ENCODE peak calls at places on chromosome 13, in nine cellular contexts. One of them, this sample, is unnamed.

GRCh38 chr13:52845766-52846566 is 2.5 kb downstream of the PCDH8 start:
- DNase-seq in thoracic aorta: no peak
- DNase-seq in CD8-positive, alpha-beta T cell: no peak
- DNase-seq in nephron progenitor cell: peak
- DNase-seq in type B pancreatic cell: peak
- DNase-seq in AG04450: no peak
- DNase-seq in SK-N-SH: peak
- DNase-seq in A549: no peak
- DNase-seq in dorsolateral prefrontal cortex: no peak
- DNase-seq in this sample: peak

GRCh38 chr13:111282997-111283396 is 37.4 kb upstream of the TEX29 start:
- DNase-seq in nephron progenitor cell: no peak
- DNase-seq in CD8-positive, alpha-beta T cell: no peak
- DNase-seq in AG04450: no peak
- DNase-seq in dorsolateral prefrontal cortex: no peak
- DNase-seq in type B pancreatic cell: no peak
- DNase-seq in A549: no peak
- DNase-seq in thoracic aorta: no peak
- DNase-seq in SK-N-SH: no peak
- DNase-seq in this sample: no peak

GRCh38 chr13:93948523-93948922 is 531.0 kb downstream of the DCT start:
- DNase-seq in AG04450: no peak
- DNase-seq in nephron progenitor cell: no peak
- DNase-seq in A549: no peak
- DNase-seq in thoracic aorta: no peak
- DNase-seq in dorsolateral prefrontal cortex: no peak
- DNase-seq in SK-N-SH: no peak
- DNase-seq in CD8-positive, alpha-beta T cell: no peak
- DNase-seq in type B pancreatic cell: no peak
- DNase-seq in this sample: no peak

GRCh38 chr13:45385320-45385719 is 32.9 kb downstream of the SLC25A30 start:
- DNase-seq in A549: no peak
- DNase-seq in AG04450: no peak
- DNase-seq in thoracic aorta: no peak
- DNase-seq in type B pancreatic cell: no peak
- DNase-seq in CD8-positive, alpha-beta T cell: no peak
- DNase-seq in nephron progenitor cell: no peak
- DNase-seq in SK-N-SH: no peak
- DNase-seq in dorsolateral prefrontal cortex: no peak
- DNase-seq in this sample: no peak

GRCh38 chr13:94217370-94217769 is 262.1 kb downstream of the DCT start:
- DNase-seq in CD8-positive, alpha-beta T cell: no peak
- DNase-seq in A549: no peak
- DNase-seq in dorsolateral prefrontal cortex: no peak
- DNase-seq in type B pancreatic cell: no peak
- DNase-seq in thoracic aorta: no peak
- DNase-seq in AG04450: no peak
- DNase-seq in SK-N-SH: no peak
- DNase-seq in nephron progenitor cell: no peak
- DNase-seq in this sample: no peak

GRCh38 chr13:45393941-45394570 is 24.1 kb downstream of the SLC25A30 start:
- DNase-seq in AG04450: no peak
- DNase-seq in SK-N-SH: peak
- DNase-seq in thoracic aorta: no peak
- DNase-seq in A549: peak
- DNase-seq in type B pancreatic cell: no peak
- DNase-seq in nephron progenitor cell: peak
- DNase-seq in dorsolateral prefrontal cortex: peak
- DNase-seq in CD8-positive, alpha-beta T cell: no peak
- DNase-seq in this sample: no peak

GRCh38 chr13:113996081-113996911 is 22.4 kb upstream of the C13orf46 start:
- DNase-seq in dorsolateral prefrontal cortex: no peak
- DNase-seq in nephron progenitor cell: no peak
- DNase-seq in CD8-positive, alpha-beta T cell: no peak
- DNase-seq in SK-N-SH: no peak
- DNase-seq in A549: no peak
- DNase-seq in type B pancreatic cell: no peak
- DNase-seq in AG04450: no peak
- DNase-seq in thoracic aorta: no peak
- DNase-seq in this sample: peak

GRCh38 chr13:39498471-39499114 is 104.4 kb downstream of the LHFPL6 start:
- DNase-seq in A549: no peak
- DNase-seq in type B pancreatic cell: no peak
- DNase-seq in thoracic aorta: no peak
- DNase-seq in CD8-positive, alpha-beta T cell: no peak
- DNase-seq in SK-N-SH: no peak
- DNase-seq in AG04450: no peak
- DNase-seq in dorsolateral prefrontal cortex: no peak
- DNase-seq in nephron progenitor cell: no peak
- DNase-seq in this sample: no peak

GRCh38 chr13:112972867-112973576 is 4.0 kb downstream of the MCF2L start:
- DNase-seq in AG04450: no peak
- DNase-seq in A549: no peak
- DNase-seq in type B pancreatic cell: no peak
- DNase-seq in nephron progenitor cell: no peak
- DNase-seq in SK-N-SH: no peak
- DNase-seq in thoracic aorta: no peak
- DNase-seq in CD8-positive, alpha-beta T cell: no peak
- DNase-seq in dorsolateral prefrontal cortex: no peak
- DNase-seq in this sample: no peak

GRCh38 chr13:99642841-99643240 is 141.6 kb downstream of the TM9SF2 start:
- DNase-seq in type B pancreatic cell: no peak
- DNase-seq in dorsolateral prefrontal cortex: no peak
- DNase-seq in AG04450: no peak
- DNase-seq in thoracic aorta: no peak
- DNase-seq in SK-N-SH: no peak
- DNase-seq in nephron progenitor cell: no peak
- DNase-seq in A549: no peak
- DNase-seq in CD8-positive, alpha-beta T cell: no peak
- DNase-seq in this sample: no peak

GRCh38 chr13:80214521-80214941 is 126.4 kb downstream of the SPRY2 start:
- DNase-seq in type B pancreatic cell: no peak
- DNase-seq in SK-N-SH: peak
- DNase-seq in dorsolateral prefrontal cortex: no peak
- DNase-seq in A549: no peak
- DNase-seq in CD8-positive, alpha-beta T cell: no peak
- DNase-seq in thoracic aorta: no peak
- DNase-seq in AG04450: peak
- DNase-seq in nephron progenitor cell: no peak
- DNase-seq in this sample: no peak

GRCh38 chr13:24764276-24764630 is 284 bp downstream of the RNF17 start:
- DNase-seq in thoracic aorta: no peak
- DNase-seq in dorsolateral prefrontal cortex: no peak
- DNase-seq in SK-N-SH: no peak
- DNase-seq in AG04450: no peak
- DNase-seq in A549: no peak
- DNase-seq in CD8-positive, alpha-beta T cell: no peak
- DNase-seq in type B pancreatic cell: no peak
- DNase-seq in nephron progenitor cell: no peak
- DNase-seq in this sample: no peak

GRCh38 chr13:45339867-45340266 is 1.1 kb downstream of the TPT1 start:
- DNase-seq in CD8-positive, alpha-beta T cell: no peak
- DNase-seq in AG04450: no peak
- DNase-seq in SK-N-SH: no peak
- DNase-seq in A549: no peak
- DNase-seq in type B pancreatic cell: no peak
- DNase-seq in thoracic aorta: no peak
- DNase-seq in nephron progenitor cell: no peak
- DNase-seq in dorsolateral prefrontal cortex: no peak
- DNase-seq in this sample: no peak

GRCh38 chr13:111361873-111362648 is 41.6 kb downstream of the TEX29 start:
- DNase-seq in CD8-positive, alpha-beta T cell: no peak
- DNase-seq in SK-N-SH: no peak
- DNase-seq in dorsolateral prefrontal cortex: no peak
- DNase-seq in type B pancreatic cell: no peak
- DNase-seq in A549: no peak
- DNase-seq in nephron progenitor cell: no peak
- DNase-seq in thoracic aorta: no peak
- DNase-seq in AG04450: no peak
- DNase-seq in this sample: no peak

GRCh38 chr13:59677966-59678814 is 485.5 kb downstream of the DIAPH3 start:
- DNase-seq in nephron progenitor cell: no peak
- DNase-seq in SK-N-SH: peak
- DNase-seq in thoracic aorta: no peak
- DNase-seq in A549: peak
- DNase-seq in dorsolateral prefrontal cortex: no peak
- DNase-seq in CD8-positive, alpha-beta T cell: no peak
- DNase-seq in type B pancreatic cell: no peak
- DNase-seq in AG04450: peak
- DNase-seq in this sample: no peak

GRCh38 chr13:101755228-101755887 is 302.9 kb downstream of the ITGBL1 start:
- DNase-seq in CD8-positive, alpha-beta T cell: no peak
- DNase-seq in SK-N-SH: peak
- DNase-seq in thoracic aorta: no peak
- DNase-seq in A549: no peak
- DNase-seq in type B pancreatic cell: no peak
- DNase-seq in nephron progenitor cell: no peak
- DNase-seq in AG04450: no peak
- DNase-seq in dorsolateral prefrontal cortex: no peak
- DNase-seq in this sample: no peak

GRCh38 chr13:105276571-105276970 is 1258.9 kb downstream of the EFNB2 start:
- DNase-seq in AG04450: no peak
- DNase-seq in SK-N-SH: no peak
- DNase-seq in CD8-positive, alpha-beta T cell: no peak
- DNase-seq in thoracic aorta: no peak
- DNase-seq in dorsolateral prefrontal cortex: no peak
- DNase-seq in A549: no peak
- DNase-seq in type B pancreatic cell: no peak
- DNase-seq in nephron progenitor cell: no peak
- DNase-seq in this sample: no peak
- TF ChIP-seq CTCF in AG04450: no peak
- TF ChIP-seq CTCF in SK-N-SH: no peak
- TF ChIP-seq CTCF in CD8-positive, alpha-beta T cell: no peak
- TF ChIP-seq CTCF in thoracic aorta: no peak
- TF ChIP-seq CTCF in dorsolateral prefrontal cortex: no peak
- TF ChIP-seq CTCF in A549: no peak
- TF ChIP-seq CTCF in type B pancreatic cell: no peak
- TF ChIP-seq CTCF in nephron progenitor cell: no peak
- TF ChIP-seq CTCF in this sample: no peak

DNA sequence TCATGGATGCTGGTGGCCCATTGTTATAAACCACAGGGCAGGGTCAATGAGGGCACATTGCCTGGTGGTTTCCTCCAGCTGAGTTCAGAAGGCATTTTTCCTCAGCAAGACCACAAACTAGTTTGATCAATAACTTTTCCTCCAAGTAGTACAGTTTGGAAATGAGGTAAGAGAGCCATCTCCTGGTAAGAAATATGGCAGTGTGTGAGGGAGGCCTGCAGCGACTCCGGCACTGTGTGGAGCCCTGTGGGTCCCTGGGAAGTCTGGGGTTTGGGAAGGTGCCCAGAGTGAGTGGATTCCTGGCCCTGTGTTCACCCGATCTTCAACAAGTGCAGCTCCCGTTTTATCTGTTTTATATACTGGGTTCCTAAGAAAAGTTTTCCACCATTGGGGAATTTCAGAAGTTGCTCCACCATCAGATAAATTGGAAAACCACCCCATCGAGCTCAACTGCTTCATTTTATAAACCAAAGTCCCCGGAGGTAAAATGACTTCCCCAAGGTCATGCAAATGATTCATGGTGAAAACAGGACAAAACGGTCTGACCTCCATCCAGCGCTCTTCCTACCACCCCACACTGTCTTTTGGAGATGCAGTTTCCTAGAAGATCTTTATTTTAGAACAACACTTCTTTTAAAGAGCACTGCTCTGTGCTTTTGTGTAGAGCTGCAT is 148.4 kb downstream of the KATNAL1 start:
- DNase-seq in SK-N-SH: no peak
- DNase-seq in type B pancreatic cell: no peak
- DNase-seq in CD8-positive, alpha-beta T cell: no peak
- DNase-seq in AG04450: peak
- DNase-seq in nephron progenitor cell: no peak
- DNase-seq in dorsolateral prefrontal cortex: no peak
- DNase-seq in A549: no peak
- DNase-seq in thoracic aorta: no peak
- DNase-seq in this sample: no peak
- TF ChIP-seq CTCF in SK-N-SH: peak
- TF ChIP-seq CTCF in type B pancreatic cell: peak
- TF ChIP-seq CTCF in CD8-positive, alpha-beta T cell: peak
- TF ChIP-seq CTCF in AG04450: peak
- TF ChIP-seq CTCF in nephron progenitor cell: no peak
- TF ChIP-seq CTCF in dorsolateral prefrontal cortex: no peak
- TF ChIP-seq CTCF in A549: peak
- TF ChIP-seq CTCF in thoracic aorta: no peak
- TF ChIP-seq CTCF in this sample: no peak

DNA sequence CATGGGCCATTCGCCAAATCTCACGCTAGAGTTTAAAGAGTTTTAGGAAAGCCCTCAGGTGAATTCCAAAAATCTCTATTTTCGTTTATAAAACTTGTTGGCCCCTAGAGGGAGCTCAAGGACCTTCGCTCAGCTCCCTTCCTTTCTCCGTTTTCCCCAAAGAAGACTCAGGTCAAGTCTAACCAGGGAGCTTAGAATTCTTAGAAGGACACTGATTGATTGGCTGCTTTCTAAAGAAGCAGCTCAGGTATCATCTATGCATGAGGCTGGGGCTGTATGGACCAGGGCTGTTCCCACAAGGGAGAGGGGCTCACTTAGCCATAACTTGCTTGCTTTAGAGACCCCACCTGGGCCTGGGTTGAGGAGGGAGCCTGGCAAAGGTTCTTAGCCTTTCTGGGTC is 20.5 kb downstream of the DZIP1 start:
- DNase-seq in nephron progenitor cell: peak
- DNase-seq in SK-N-SH: peak
- DNase-seq in dorsolateral prefrontal cortex: no peak
- DNase-seq in AG04450: no peak
- DNase-seq in type B pancreatic cell: no peak
- DNase-seq in CD8-positive, alpha-beta T cell: no peak
- DNase-seq in thoracic aorta: no peak
- DNase-seq in A549: peak
- DNase-seq in this sample: no peak
- TF ChIP-seq CTCF in nephron progenitor cell: peak
- TF ChIP-seq CTCF in SK-N-SH: peak
- TF ChIP-seq CTCF in dorsolateral prefrontal cortex: peak
- TF ChIP-seq CTCF in AG04450: peak
- TF ChIP-seq CTCF in type B pancreatic cell: peak
- TF ChIP-seq CTCF in CD8-positive, alpha-beta T cell: peak
- TF ChIP-seq CTCF in thoracic aorta: peak
- TF ChIP-seq CTCF in A549: peak
- TF ChIP-seq CTCF in this sample: peak

DNA sequence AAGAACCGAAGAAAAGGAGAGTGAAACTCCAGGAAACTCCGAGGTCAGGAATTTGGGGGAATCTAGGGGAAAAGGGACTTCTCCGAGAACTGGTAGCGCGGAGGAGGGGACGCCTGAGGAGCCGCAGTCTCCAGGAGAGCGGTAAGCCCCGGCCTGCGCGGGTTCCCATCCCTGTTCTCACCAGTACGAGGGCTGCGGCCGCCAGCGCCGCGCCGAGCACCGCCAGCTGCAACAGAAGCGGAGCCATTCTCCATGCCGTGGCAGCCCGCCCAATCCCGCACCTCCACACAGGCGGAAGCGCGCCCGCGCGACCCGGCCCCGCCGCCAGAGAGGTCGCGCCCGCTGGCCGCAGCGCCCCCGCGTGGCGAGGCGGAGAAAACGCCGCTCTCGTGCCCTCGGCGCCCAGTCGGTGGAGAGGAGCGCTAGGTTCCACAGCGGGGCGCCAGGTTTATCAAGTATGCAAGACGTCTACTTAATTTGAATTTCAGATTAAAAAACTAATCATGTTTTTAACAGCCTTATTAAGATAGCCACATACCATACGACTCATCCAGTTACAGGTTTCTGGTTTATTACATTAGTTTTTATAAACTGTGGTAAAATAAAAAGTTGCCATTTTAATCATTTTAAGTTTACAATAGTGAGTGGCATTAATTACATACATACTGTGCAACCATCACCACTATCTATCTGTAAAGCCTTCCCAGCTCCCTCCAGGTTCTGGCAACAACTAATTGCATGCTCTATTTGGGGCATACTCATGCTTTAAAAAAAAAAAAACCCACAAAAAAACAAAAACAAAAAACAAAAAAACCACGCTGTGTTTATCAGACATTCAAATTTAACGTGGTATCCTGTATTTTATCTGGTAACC is at the start of gene ALG5:
- DNase-seq in SK-N-SH: peak
- DNase-seq in AG04450: peak
- DNase-seq in type B pancreatic cell: peak
- DNase-seq in CD8-positive, alpha-beta T cell: peak
- DNase-seq in nephron progenitor cell: peak
- DNase-seq in thoracic aorta: peak
- DNase-seq in A549: peak
- DNase-seq in dorsolateral prefrontal cortex: peak
- DNase-seq in this sample: peak
- TF ChIP-seq CTCF in SK-N-SH: peak
- TF ChIP-seq CTCF in AG04450: peak
- TF ChIP-seq CTCF in type B pancreatic cell: peak
- TF ChIP-seq CTCF in CD8-positive, alpha-beta T cell: peak
- TF ChIP-seq CTCF in nephron progenitor cell: peak
- TF ChIP-seq CTCF in thoracic aorta: peak
- TF ChIP-seq CTCF in A549: peak
- TF ChIP-seq CTCF in dorsolateral prefrontal cortex: peak
- TF ChIP-seq CTCF in this sample: peak